ENCODE peak calls at places on chromosomes 16 and 17, in ten cellular contexts. K is left ventricle myocardium inferior, U is SIG-M5, N is NCI-H1105 treated with DMSO at 0.1 percent for 48 hours, T is hypothalamus, B is putamen, X is HCEC 1CT, W is spleen, C is prostate gland, P is omental fat pad. D is an unnamed sample.

GRCh38 chr16:15983898-15984297 is 34.5 kb downstream of the ABCC1 start:
- DNase-seq in K (peak), U (no peak), N (no peak), T (no peak), B (no peak), X (no peak), W (no peak), C (no peak), P (no peak), D (no peak)

GRCh38 chr16:55699616-55700015 is 43.8 kb downstream of the SLC6A2 start:
- DNase-seq in K (no peak), U (no peak), N (no peak), T (no peak), B (no peak), X (no peak), W (no peak), C (no peak), P (no peak), D (no peak)

GRCh38 chr16:84650062-84650991 is 2.0 kb downstream of the KLHL36 start:
- DNase-seq in K (no peak), U (no peak), N (no peak), T (no peak), B (no peak), X (peak), W (no peak), C (no peak), P (no peak), D (no peak)

GRCh38 chr16:85986931-85987749 is 88.2 kb downstream of the IRF8 start:
- DNase-seq in K (no peak), U (no peak), N (no peak), T (no peak), B (no peak), X (no peak), W (peak), C (no peak), P (no peak), D (peak)

GRCh38 chr17:5694507-5694906 is 110.2 kb upstream of the NLRP1 start:
- DNase-seq in K (no peak), U (no peak), N (peak), T (no peak), B (no peak), X (no peak), W (no peak), C (no peak), P (no peak), D (no peak)

GRCh38 chr16:19853973-19854876 is 30.4 kb downstream of the GPRC5B start:
- DNase-seq in K (no peak), U (no peak), N (no peak), T (no peak), B (no peak), X (no peak), W (no peak), C (no peak), P (no peak), D (no peak)

GRCh38 chr16:81315271-81316175 is 761 bp downstream of the GAN start:
- DNase-seq in K (peak), U (no peak), N (no peak), T (peak), B (peak), X (peak), W (peak), C (peak), P (peak), D (peak)

GRCh38 chr16:55479560-55480197 is 681 bp downstream of the MMP2 start:
- DNase-seq in K (no peak), U (no peak), N (peak), T (no peak), B (no peak), X (no peak), W (no peak), C (no peak), P (no peak), D (no peak)

GRCh38 chr16:2493608-2494007 is 18.7 kb downstream of the TBC1D24 start:
- DNase-seq in K (no peak), U (no peak), N (no peak), T (no peak), B (no peak), X (no peak), W (no peak), C (no peak), P (no peak), D (no peak)

GRCh38 chr16:60681014-60681413 is 1355.2 kb downstream of the CDH8 start:
- DNase-seq in K (no peak), U (no peak), N (no peak), T (no peak), B (no peak), X (no peak), W (no peak), C (no peak), P (no peak), D (no peak)

GRCh38 chr16:29757950-29758466 is 12.2 kb upstream of the C16orf54 start:
- DNase-seq in K (no peak), U (no peak), N (no peak), T (no peak), B (no peak), X (no peak), W (no peak), C (no peak), P (no peak), D (no peak)

GRCh38 chr16:84312783-84313382 is 18.2 kb downstream of the WFDC1 start:
- DNase-seq in K (no peak), U (no peak), N (peak), T (no peak), B (no peak), X (no peak), W (no peak), C (peak), P (no peak), D (no peak)

GRCh38 chr17:40433551-40434384 is 9.5 kb upstream of the IGFBP4 start:
- DNase-seq in K (no peak), U (no peak), N (no peak), T (no peak), B (no peak), X (peak), W (peak), C (no peak), P (no peak), D (no peak)

GRCh38 chr17:13031718-13032350 is 14.0 kb upstream of the ELAC2 start:
- DNase-seq in K (peak), U (no peak), N (peak), T (peak), B (no peak), X (peak), W (peak), C (no peak), P (peak), D (peak)

GRCh38 chr17:15351925-15352324 is 10.5 kb upstream of the TEKT3 start:
- DNase-seq in K (no peak), U (no peak), N (no peak), T (no peak), B (no peak), X (peak), W (no peak), C (no peak), P (no peak), D (no peak)

GRCh38 chr16:24543949-24544348 is 4.6 kb downstream of the RBBP6 start:
- DNase-seq in K (no peak), U (no peak), N (no peak), T (no peak), B (no peak), X (no peak), W (no peak), C (no peak), P (no peak), D (no peak)

GRCh38 chr16:88770459-88771293 is 14.3 kb downstream of the PIEZO1 start:
- DNase-seq in K (peak), U (no peak), N (no peak), T (no peak), B (no peak), X (peak), W (peak), C (peak), P (no peak), D (no peak)

GRCh38 chr17:1160591-1161041 is 19.2 kb downstream of the ABR start:
- DNase-seq in K (no peak), U (no peak), N (no peak), T (no peak), B (peak), X (no peak), W (no peak), C (no peak), P (no peak), D (no peak)

GRCh38 chr17:2580641-2581040 is 12.8 kb upstream of the PAFAH1B1 start:
- DNase-seq in K (no peak), U (no peak), N (no peak), T (peak), B (peak), X (no peak), W (no peak), C (no peak), P (no peak), D (no peak)

GRCh38 chr16:84890427-84890826 is 70.6 kb downstream of the CRISPLD2 start:
- DNase-seq in K (no peak), U (no peak), N (no peak), T (no peak), B (no peak), X (no peak), W (no peak), C (no peak), P (no peak), D (no peak)

GRCh38 chr17:610285-610684 is 104.4 kb downstream of the VPS53 start:
- DNase-seq in K (no peak), U (no peak), N (no peak), T (no peak), B (no peak), X (no peak), W (no peak), C (no peak), P (no peak), D (no peak)

GRCh38 chr16:77767826-77768225 is 20.5 kb upstream of the VAT1L start:
- DNase-seq in K (no peak), U (no peak), N (no peak), T (no peak), B (no peak), X (no peak), W (no peak), C (no peak), P (no peak), D (no peak)

GRCh38 chr17:40539711-40540411 is 25.4 kb downstream of the CCR7 start:
- DNase-seq in K (no peak), U (no peak), N (no peak), T (no peak), B (no peak), X (no peak), W (peak), C (no peak), P (no peak), D (no peak)

GRCh38 chr16:81706327-81707295 is 72.5 kb upstream of the PLCG2 start:
- DNase-seq in K (peak), U (no peak), N (no peak), T (no peak), B (peak), X (no peak), W (peak), C (no peak), P (no peak), D (no peak)

GRCh38 chr17:66357037-66357436 is 54.6 kb downstream of the PRKCA start:
- DNase-seq in K (no peak), U (no peak), N (no peak), T (no peak), B (no peak), X (peak), W (no peak), C (no peak), P (no peak), D (no peak)

D was measured in stimulated activated naive CD4-positive, alpha-beta T cell treated with Interleukin-2 at 50 U/mL for 16 hours.